ENCODE peak calls at places on chromosome 1, in eight cellular contexts. T is cardiac muscle cell, M is kidney epithelial cell, S is lower lobe of right lung, I is A549, E is epithelial cell of esophagus, Y is PC-3, W is thoracic aorta. N is an unnamed sample.

GRCh38 chr1:218409946-218410510 is 64.9 kb downstream of the TGFB2 start:
- DNase-seq in T (no peak), M (no peak), S (no peak), I (no peak), E (peak; percentile 58), Y (peak; percentile 74), W (no peak), N (no peak)

GRCh38 chr1:235749755-235750300 is 100.2 kb upstream of the GNG4 start:
- DNase-seq in T (peak; percentile 5), M (no peak), S (no peak), I (no peak), E (peak; percentile 36), Y (no peak), W (no peak), N (no peak)

GRCh38 chr1:118275716-118276115 is 90.7 kb upstream of the SPAG17 start:
- DNase-seq in T (no peak), M (no peak), S (no peak), I (no peak), E (peak; percentile 13), Y (no peak), W (no peak), N (no peak)

GRCh38 chr1:21520899-21521716 is 11.9 kb downstream of the ALPL start:
- DNase-seq in T (no peak), M (peak; percentile 45), S (no peak), I (no peak), E (peak; percentile 49), Y (no peak), W (no peak), N (peak; percentile 23)

GRCh38 chr1:247241687-247242086 is 14.2 kb upstream of the VN1R5 start:
- DNase-seq in T (no peak), M (peak; percentile 5), S (no peak), I (no peak), E (peak; percentile 38), Y (peak; percentile 40), W (no peak), N (no peak)

GRCh38 chr1:43250351-43250761 is 19.4 kb upstream of the TMEM125 start:
- DNase-seq in T (no peak), M (no peak), S (no peak), I (no peak), E (no peak), Y (no peak), W (no peak), N (no peak)

GRCh38 chr1:32939655-32940371 is 24.8 kb downstream of the RNF19B start:
- DNase-seq in T (no peak), M (peak; percentile 61), S (no peak), I (no peak), E (peak; percentile 90), Y (peak; percentile 79), W (no peak), N (peak; percentile 74)

GRCh38 chr1:91511386-91511785 is 10.7 kb downstream of the CDC7 start:
- DNase-seq in T (peak; percentile 54), M (no peak), S (no peak), I (peak; percentile 51), E (peak; percentile 49), Y (peak; percentile 61), W (no peak), N (no peak)

GRCh38 chr1:67566803-67567202 is 118.2 kb upstream of the GADD45A start:
- DNase-seq in T (no peak), M (no peak), S (no peak), I (no peak), E (peak; percentile 76), Y (peak; percentile 46), W (no peak), N (no peak)

GRCh38 chr1:43058545-43059360 is 100.1 kb upstream of the SLC2A1 start:
- DNase-seq in T (peak; percentile 38), M (no peak), S (no peak), I (no peak), E (peak; percentile 89), Y (peak; percentile 56), W (no peak), N (no peak)

GRCh38 chr1:42586016-42586415 is 72.2 kb upstream of the PPIH start:
- DNase-seq in T (no peak), M (no peak), S (no peak), I (no peak), E (no peak), Y (no peak), W (no peak), N (no peak)

GRCh38 chr1:119069682-119070081 is 70.8 kb downstream of the WARS2 start:
- DNase-seq in T (no peak), M (no peak), S (no peak), I (no peak), E (no peak), Y (no peak), W (no peak), N (no peak)

GRCh38 chr1:47183308-47184089 is 6.3 kb downstream of the PDZK1IP1 start:
- DNase-seq in T (no peak), M (no peak), S (no peak), I (no peak), E (no peak), Y (no peak), W (no peak), N (no peak)

GRCh38 chr1:79259390-79260336 is 253.1 kb upstream of the ADGRL4 start:
- DNase-seq in T (peak; percentile 32), M (peak; percentile 7), S (no peak), I (peak; percentile 12), E (peak; percentile 45), Y (peak; percentile 56), W (no peak), N (peak; percentile 12)
- TF ChIP-seq CTCF in T (peak; percentile 70), M (peak; percentile 50), S (peak; percentile 29), I (peak; percentile 55), E (peak; percentile 63), Y (peak; percentile 82), W (peak; percentile 57), N (peak; percentile 44)

GRCh38 chr1:184935919-184936798 is 38.1 kb downstream of the NIBAN1 start:
- DNase-seq in T (no peak), M (no peak), S (no peak), I (no peak), E (no peak), Y (no peak), W (no peak), N (no peak)
- H3K4me3 ChIP-seq in T (no peak overlapping the region), M (no peak overlapping the region), S (no peak overlapping the region), I (no peak overlapping the region), E (no peak overlapping the region), Y (no peak overlapping the region), W (no peak overlapping the region), N (no peak overlapping the region)

GRCh38 chr1:172089768-172090510 is 248.6 kb downstream of the DNM3 start:
- DNase-seq in T (peak; percentile 63), M (peak; percentile 37), S (peak; percentile 76), I (peak; percentile 82), E (peak; percentile 80), Y (peak; percentile 94), W (no peak), N (no peak)

GRCh38 chr1:172085372-172085771 is 244.1 kb downstream of the DNM3 start:
- DNase-seq in T (no peak), M (no peak), S (no peak), I (no peak), E (no peak), Y (no peak), W (no peak), N (no peak)

GRCh38 chr1:172090511-172090817 is 249.2 kb downstream of the DNM3 start:
- DNase-seq in T (no peak), M (no peak), S (no peak), I (no peak), E (no peak), Y (no peak), W (no peak), N (no peak)

DNA sequence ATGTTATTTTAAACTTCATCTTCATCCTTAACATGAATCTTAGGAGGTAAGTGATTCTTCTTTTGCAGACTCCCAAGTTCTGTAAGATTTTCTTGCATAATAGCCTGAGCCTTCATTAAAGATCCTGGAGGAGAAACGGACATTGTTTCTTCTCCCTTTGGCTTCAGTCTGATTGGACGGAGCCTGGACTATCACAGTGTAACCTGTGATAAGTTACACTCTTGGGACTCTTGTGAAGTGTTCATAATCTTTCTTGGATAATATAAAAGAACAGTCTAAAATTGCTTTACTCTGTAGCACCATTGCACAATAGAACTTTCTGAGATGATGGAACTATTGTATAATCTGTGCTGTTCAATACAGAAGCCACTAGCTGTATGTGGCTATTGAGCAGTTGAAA is 244.8 kb downstream of the DNM3 start:
- DNase-seq in T (no peak), M (no peak), S (no peak), I (no peak), E (no peak), Y (no peak), W (no peak), N (no peak)
- TF ChIP-seq CTCF in T (no peak), M (no peak), S (no peak), I (no peak), E (no peak), Y (no peak), W (no peak), N (no peak)

GRCh38 chr1:77850082-77850481 is 38.3 kb upstream of the NEXN start:
- DNase-seq in T (no peak), M (no peak), S (no peak), I (no peak), E (no peak), Y (no peak), W (no peak), N (no peak)
- H3K4me3 ChIP-seq in T (no peak overlapping the region), M (no peak overlapping the region), S (no peak overlapping the region), I (no peak overlapping the region), E (no peak overlapping the region), Y (no peak overlapping the region), W (no peak overlapping the region), N (no peak overlapping the region)

GRCh38 chr1:9651220-9651564 is 339 bp upstream of the PIK3CD start:
- DNase-seq in T (no peak), M (no peak), S (no peak), I (no peak), E (no peak), Y (no peak), W (no peak), N (no peak)
- TF ChIP-seq CTCF in T (no peak), M (no peak), S (no peak), I (no peak), E (no peak), Y (no peak), W (no peak), N (no peak)

GRCh38 chr1:167467126-167467725 is 51.1 kb downstream of the CD247 start:
- DNase-seq in T (no peak), M (no peak), S (no peak), I (peak; percentile 17), E (peak; percentile 54), Y (peak; percentile 17), W (no peak), N (no peak)
- H3K4me3 ChIP-seq in T (no peak overlapping the region), M (no peak overlapping the region), S (no peak overlapping the region), I (no peak overlapping the region), E (no peak overlapping the region), Y (no peak overlapping the region), W (no peak overlapping the region), N (no peak overlapping the region)

GRCh38 chr1:5481889-5482288 is 510.3 kb downstream of the NPHP4 start:
- DNase-seq in T (peak; percentile 4), M (no peak), S (no peak), I (peak; percentile 13), E (no peak), Y (peak; percentile 3), W (no peak), N (no peak)
- TF ChIP-seq CTCF in T (no peak), M (no peak), S (no peak), I (no peak), E (no peak), Y (peak; percentile 19), W (no peak), N (no peak)

N was measured in AG04449.